ENCODE peak calls at places on chromosomes 13 and 19, in nine cellular contexts. One of them, this sample, is unnamed.

GRCh38 chr13:112722433-112723250 is 32.8 kb downstream of the ATP11A start:
- DNase-seq in astrocyte of the hippocampus: peak
- DNase-seq in stimulated activated CD4-positive, alpha-beta T cell treated with anti-CD3 and anti-CD28 coated beads, Interleukin-12 subunit alpha, Interleukin-12 subunit beta, amount 100 ng/mL, for 48 hours: no peak
- DNase-seq in tibial artery: no peak
- DNase-seq in GM12865: no peak
- DNase-seq in dorsolateral prefrontal cortex: no peak
- DNase-seq in B cell: no peak
- DNase-seq in activated CD4-positive, alpha-beta T cell treated with anti-CD3 and anti-CD28 coated beads for 48 hours: no peak
- DNase-seq in ELR: peak
- DNase-seq in this sample: no peak

GRCh38 chr13:26688286-26688685 is 72.3 kb downstream of the GPR12 start:
- DNase-seq in astrocyte of the hippocampus: peak
- DNase-seq in stimulated activated CD4-positive, alpha-beta T cell treated with anti-CD3 and anti-CD28 coated beads, Interleukin-12 subunit alpha, Interleukin-12 subunit beta, amount 100 ng/mL, for 48 hours: no peak
- DNase-seq in tibial artery: no peak
- DNase-seq in GM12865: no peak
- DNase-seq in dorsolateral prefrontal cortex: no peak
- DNase-seq in B cell: no peak
- DNase-seq in activated CD4-positive, alpha-beta T cell treated with anti-CD3 and anti-CD28 coated beads for 48 hours: no peak
- DNase-seq in ELR: no peak
- DNase-seq in this sample: no peak

GRCh38 chr13:44759723-44760360 is 183.7 kb upstream of the TSC22D1 start:
- DNase-seq in astrocyte of the hippocampus: peak
- DNase-seq in stimulated activated CD4-positive, alpha-beta T cell treated with anti-CD3 and anti-CD28 coated beads, Interleukin-12 subunit alpha, Interleukin-12 subunit beta, amount 100 ng/mL, for 48 hours: no peak
- DNase-seq in tibial artery: no peak
- DNase-seq in GM12865: no peak
- DNase-seq in dorsolateral prefrontal cortex: no peak
- DNase-seq in B cell: no peak
- DNase-seq in activated CD4-positive, alpha-beta T cell treated with anti-CD3 and anti-CD28 coated beads for 48 hours: no peak
- DNase-seq in ELR: no peak
- DNase-seq in this sample: no peak

GRCh38 chr19:21608571-21608970 is 103.2 kb downstream of the ZNF429 start:
- DNase-seq in astrocyte of the hippocampus: no peak
- DNase-seq in stimulated activated CD4-positive, alpha-beta T cell treated with anti-CD3 and anti-CD28 coated beads, Interleukin-12 subunit alpha, Interleukin-12 subunit beta, amount 100 ng/mL, for 48 hours: no peak
- DNase-seq in tibial artery: no peak
- DNase-seq in GM12865: no peak
- DNase-seq in dorsolateral prefrontal cortex: no peak
- DNase-seq in B cell: no peak
- DNase-seq in activated CD4-positive, alpha-beta T cell treated with anti-CD3 and anti-CD28 coated beads for 48 hours: no peak
- DNase-seq in ELR: no peak
- DNase-seq in this sample: no peak

GRCh38 chr19:45069056-45069455 is 7.2 kb downstream of the ZNF296 start:
- DNase-seq in astrocyte of the hippocampus: peak
- DNase-seq in stimulated activated CD4-positive, alpha-beta T cell treated with anti-CD3 and anti-CD28 coated beads, Interleukin-12 subunit alpha, Interleukin-12 subunit beta, amount 100 ng/mL, for 48 hours: no peak
- DNase-seq in tibial artery: no peak
- DNase-seq in GM12865: no peak
- DNase-seq in dorsolateral prefrontal cortex: no peak
- DNase-seq in B cell: no peak
- DNase-seq in activated CD4-positive, alpha-beta T cell treated with anti-CD3 and anti-CD28 coated beads for 48 hours: no peak
- DNase-seq in ELR: peak
- DNase-seq in this sample: no peak

GRCh38 chr19:41248895-41249294 is 15.3 kb upstream of the HNRNPUL1 start:
- DNase-seq in astrocyte of the hippocampus: no peak
- DNase-seq in stimulated activated CD4-positive, alpha-beta T cell treated with anti-CD3 and anti-CD28 coated beads, Interleukin-12 subunit alpha, Interleukin-12 subunit beta, amount 100 ng/mL, for 48 hours: no peak
- DNase-seq in tibial artery: no peak
- DNase-seq in GM12865: no peak
- DNase-seq in dorsolateral prefrontal cortex: no peak
- DNase-seq in B cell: no peak
- DNase-seq in activated CD4-positive, alpha-beta T cell treated with anti-CD3 and anti-CD28 coated beads for 48 hours: no peak
- DNase-seq in ELR: peak
- DNase-seq in this sample: no peak

GRCh38 chr13:75633285-75633684 is 2.8 kb upstream of the LMO7 start:
- DNase-seq in astrocyte of the hippocampus: peak
- DNase-seq in stimulated activated CD4-positive, alpha-beta T cell treated with anti-CD3 and anti-CD28 coated beads, Interleukin-12 subunit alpha, Interleukin-12 subunit beta, amount 100 ng/mL, for 48 hours: no peak
- DNase-seq in tibial artery: no peak
- DNase-seq in GM12865: no peak
- DNase-seq in dorsolateral prefrontal cortex: no peak
- DNase-seq in B cell: no peak
- DNase-seq in activated CD4-positive, alpha-beta T cell treated with anti-CD3 and anti-CD28 coated beads for 48 hours: no peak
- DNase-seq in ELR: peak
- DNase-seq in this sample: no peak

GRCh38 chr19:6233051-6233826 is 46.5 kb downstream of the MLLT1 start:
- DNase-seq in astrocyte of the hippocampus: peak
- DNase-seq in stimulated activated CD4-positive, alpha-beta T cell treated with anti-CD3 and anti-CD28 coated beads, Interleukin-12 subunit alpha, Interleukin-12 subunit beta, amount 100 ng/mL, for 48 hours: no peak
- DNase-seq in tibial artery: peak
- DNase-seq in GM12865: no peak
- DNase-seq in dorsolateral prefrontal cortex: no peak
- DNase-seq in B cell: no peak
- DNase-seq in activated CD4-positive, alpha-beta T cell treated with anti-CD3 and anti-CD28 coated beads for 48 hours: no peak
- DNase-seq in ELR: no peak
- DNase-seq in this sample: no peak

GRCh38 chr19:12792048-12792852 is 964 bp downstream of the JUNB start:
- DNase-seq in astrocyte of the hippocampus: peak
- DNase-seq in stimulated activated CD4-positive, alpha-beta T cell treated with anti-CD3 and anti-CD28 coated beads, Interleukin-12 subunit alpha, Interleukin-12 subunit beta, amount 100 ng/mL, for 48 hours: peak
- DNase-seq in tibial artery: no peak
- DNase-seq in GM12865: peak
- DNase-seq in dorsolateral prefrontal cortex: peak
- DNase-seq in B cell: peak
- DNase-seq in activated CD4-positive, alpha-beta T cell treated with anti-CD3 and anti-CD28 coated beads for 48 hours: peak
- DNase-seq in ELR: peak
- DNase-seq in this sample: peak

GRCh38 chr19:18741566-18742121 is 49.5 kb downstream of the COMP start:
- DNase-seq in astrocyte of the hippocampus: no peak
- DNase-seq in stimulated activated CD4-positive, alpha-beta T cell treated with anti-CD3 and anti-CD28 coated beads, Interleukin-12 subunit alpha, Interleukin-12 subunit beta, amount 100 ng/mL, for 48 hours: no peak
- DNase-seq in tibial artery: no peak
- DNase-seq in GM12865: no peak
- DNase-seq in dorsolateral prefrontal cortex: no peak
- DNase-seq in B cell: no peak
- DNase-seq in activated CD4-positive, alpha-beta T cell treated with anti-CD3 and anti-CD28 coated beads for 48 hours: no peak
- DNase-seq in ELR: no peak
- DNase-seq in this sample: no peak

GRCh38 chr13:77544365-77544764 is 8.9 kb downstream of the SCEL start:
- DNase-seq in astrocyte of the hippocampus: peak
- DNase-seq in stimulated activated CD4-positive, alpha-beta T cell treated with anti-CD3 and anti-CD28 coated beads, Interleukin-12 subunit alpha, Interleukin-12 subunit beta, amount 100 ng/mL, for 48 hours: no peak
- DNase-seq in tibial artery: peak
- DNase-seq in GM12865: no peak
- DNase-seq in dorsolateral prefrontal cortex: peak
- DNase-seq in B cell: no peak
- DNase-seq in activated CD4-positive, alpha-beta T cell treated with anti-CD3 and anti-CD28 coated beads for 48 hours: no peak
- DNase-seq in ELR: no peak
- DNase-seq in this sample: no peak

GRCh38 chr13:31967155-31967554 is 64.4 kb upstream of the FRY start:
- DNase-seq in astrocyte of the hippocampus: no peak
- DNase-seq in stimulated activated CD4-positive, alpha-beta T cell treated with anti-CD3 and anti-CD28 coated beads, Interleukin-12 subunit alpha, Interleukin-12 subunit beta, amount 100 ng/mL, for 48 hours: no peak
- DNase-seq in tibial artery: no peak
- DNase-seq in GM12865: no peak
- DNase-seq in dorsolateral prefrontal cortex: no peak
- DNase-seq in B cell: no peak
- DNase-seq in activated CD4-positive, alpha-beta T cell treated with anti-CD3 and anti-CD28 coated beads for 48 hours: no peak
- DNase-seq in ELR: peak
- DNase-seq in this sample: no peak

GRCh38 chr19:28239270-28239669 is 973.7 kb downstream of the UQCRFS1 start:
- DNase-seq in astrocyte of the hippocampus: no peak
- DNase-seq in stimulated activated CD4-positive, alpha-beta T cell treated with anti-CD3 and anti-CD28 coated beads, Interleukin-12 subunit alpha, Interleukin-12 subunit beta, amount 100 ng/mL, for 48 hours: no peak
- DNase-seq in tibial artery: no peak
- DNase-seq in GM12865: no peak
- DNase-seq in dorsolateral prefrontal cortex: no peak
- DNase-seq in B cell: no peak
- DNase-seq in activated CD4-positive, alpha-beta T cell treated with anti-CD3 and anti-CD28 coated beads for 48 hours: no peak
- DNase-seq in ELR: no peak
- DNase-seq in this sample: no peak

GRCh38 chr19:17831419-17831888 is 10.1 kb upstream of the INSL3 start:
- DNase-seq in astrocyte of the hippocampus: no peak
- DNase-seq in stimulated activated CD4-positive, alpha-beta T cell treated with anti-CD3 and anti-CD28 coated beads, Interleukin-12 subunit alpha, Interleukin-12 subunit beta, amount 100 ng/mL, for 48 hours: no peak
- DNase-seq in tibial artery: no peak
- DNase-seq in GM12865: no peak
- DNase-seq in dorsolateral prefrontal cortex: no peak
- DNase-seq in B cell: no peak
- DNase-seq in activated CD4-positive, alpha-beta T cell treated with anti-CD3 and anti-CD28 coated beads for 48 hours: no peak
- DNase-seq in ELR: no peak
- DNase-seq in this sample: no peak

GRCh38 chr13:20940083-20940482 is 37.5 kb upstream of the XPO4 start:
- DNase-seq in astrocyte of the hippocampus: no peak
- DNase-seq in stimulated activated CD4-positive, alpha-beta T cell treated with anti-CD3 and anti-CD28 coated beads, Interleukin-12 subunit alpha, Interleukin-12 subunit beta, amount 100 ng/mL, for 48 hours: no peak
- DNase-seq in tibial artery: no peak
- DNase-seq in GM12865: no peak
- DNase-seq in dorsolateral prefrontal cortex: no peak
- DNase-seq in B cell: no peak
- DNase-seq in activated CD4-positive, alpha-beta T cell treated with anti-CD3 and anti-CD28 coated beads for 48 hours: no peak
- DNase-seq in ELR: peak
- DNase-seq in this sample: no peak

GRCh38 chr19:2173841-2174577 is 10.3 kb downstream of the DOT1L start:
- DNase-seq in astrocyte of the hippocampus: no peak
- DNase-seq in stimulated activated CD4-positive, alpha-beta T cell treated with anti-CD3 and anti-CD28 coated beads, Interleukin-12 subunit alpha, Interleukin-12 subunit beta, amount 100 ng/mL, for 48 hours: no peak
- DNase-seq in tibial artery: no peak
- DNase-seq in GM12865: no peak
- DNase-seq in dorsolateral prefrontal cortex: no peak
- DNase-seq in B cell: no peak
- DNase-seq in activated CD4-positive, alpha-beta T cell treated with anti-CD3 and anti-CD28 coated beads for 48 hours: no peak
- DNase-seq in ELR: no peak
- DNase-seq in this sample: no peak

GRCh38 chr13:62278271-62278670 is 862.6 kb upstream of the PCDH20 start:
- DNase-seq in astrocyte of the hippocampus: no peak
- DNase-seq in stimulated activated CD4-positive, alpha-beta T cell treated with anti-CD3 and anti-CD28 coated beads, Interleukin-12 subunit alpha, Interleukin-12 subunit beta, amount 100 ng/mL, for 48 hours: no peak
- DNase-seq in tibial artery: no peak
- DNase-seq in GM12865: no peak
- DNase-seq in dorsolateral prefrontal cortex: no peak
- DNase-seq in B cell: no peak
- DNase-seq in activated CD4-positive, alpha-beta T cell treated with anti-CD3 and anti-CD28 coated beads for 48 hours: no peak
- DNase-seq in ELR: no peak
- DNase-seq in this sample: no peak

GRCh38 chr13:112575680-112576079 is 12.3 kb downstream of the TUBGCP3 start:
- DNase-seq in astrocyte of the hippocampus: peak
- DNase-seq in stimulated activated CD4-positive, alpha-beta T cell treated with anti-CD3 and anti-CD28 coated beads, Interleukin-12 subunit alpha, Interleukin-12 subunit beta, amount 100 ng/mL, for 48 hours: no peak
- DNase-seq in tibial artery: no peak
- DNase-seq in GM12865: no peak
- DNase-seq in dorsolateral prefrontal cortex: no peak
- DNase-seq in B cell: no peak
- DNase-seq in activated CD4-positive, alpha-beta T cell treated with anti-CD3 and anti-CD28 coated beads for 48 hours: no peak
- DNase-seq in ELR: peak
- DNase-seq in this sample: no peak

GRCh38 chr13:98577823-98578285 is 947 bp upstream of the STK24 start:
- DNase-seq in astrocyte of the hippocampus: no peak
- DNase-seq in stimulated activated CD4-positive, alpha-beta T cell treated with anti-CD3 and anti-CD28 coated beads, Interleukin-12 subunit alpha, Interleukin-12 subunit beta, amount 100 ng/mL, for 48 hours: no peak
- DNase-seq in tibial artery: no peak
- DNase-seq in GM12865: no peak
- DNase-seq in dorsolateral prefrontal cortex: no peak
- DNase-seq in B cell: no peak
- DNase-seq in activated CD4-positive, alpha-beta T cell treated with anti-CD3 and anti-CD28 coated beads for 48 hours: no peak
- DNase-seq in ELR: no peak
- DNase-seq in this sample: no peak

GRCh38 chr13:99528547-99528946 is 27.3 kb downstream of the TM9SF2 start:
- DNase-seq in astrocyte of the hippocampus: peak
- DNase-seq in stimulated activated CD4-positive, alpha-beta T cell treated with anti-CD3 and anti-CD28 coated beads, Interleukin-12 subunit alpha, Interleukin-12 subunit beta, amount 100 ng/mL, for 48 hours: no peak
- DNase-seq in tibial artery: no peak
- DNase-seq in GM12865: peak
- DNase-seq in dorsolateral prefrontal cortex: no peak
- DNase-seq in B cell: peak
- DNase-seq in activated CD4-positive, alpha-beta T cell treated with anti-CD3 and anti-CD28 coated beads for 48 hours: no peak
- DNase-seq in ELR: no peak
- DNase-seq in this sample: no peak

GRCh38 chr19:16476401-16476800 is 4.6 kb upstream of the EPS15L1 start:
- DNase-seq in astrocyte of the hippocampus: no peak
- DNase-seq in stimulated activated CD4-positive, alpha-beta T cell treated with anti-CD3 and anti-CD28 coated beads, Interleukin-12 subunit alpha, Interleukin-12 subunit beta, amount 100 ng/mL, for 48 hours: no peak
- DNase-seq in tibial artery: no peak
- DNase-seq in GM12865: no peak
- DNase-seq in dorsolateral prefrontal cortex: no peak
- DNase-seq in B cell: no peak
- DNase-seq in activated CD4-positive, alpha-beta T cell treated with anti-CD3 and anti-CD28 coated beads for 48 hours: no peak
- DNase-seq in ELR: no peak
- DNase-seq in this sample: no peak

GRCh38 chr13:66915596-66916185 is 314.4 kb downstream of the PCDH9 start:
- DNase-seq in astrocyte of the hippocampus: peak
- DNase-seq in stimulated activated CD4-positive, alpha-beta T cell treated with anti-CD3 and anti-CD28 coated beads, Interleukin-12 subunit alpha, Interleukin-12 subunit beta, amount 100 ng/mL, for 48 hours: no peak
- DNase-seq in tibial artery: no peak
- DNase-seq in GM12865: no peak
- DNase-seq in dorsolateral prefrontal cortex: no peak
- DNase-seq in B cell: peak
- DNase-seq in activated CD4-positive, alpha-beta T cell treated with anti-CD3 and anti-CD28 coated beads for 48 hours: no peak
- DNase-seq in ELR: peak
- DNase-seq in this sample: no peak

GRCh38 chr13:97385146-97385545 is 48.8 kb upstream of the RAP2A start:
- DNase-seq in astrocyte of the hippocampus: peak
- DNase-seq in stimulated activated CD4-positive, alpha-beta T cell treated with anti-CD3 and anti-CD28 coated beads, Interleukin-12 subunit alpha, Interleukin-12 subunit beta, amount 100 ng/mL, for 48 hours: no peak
- DNase-seq in tibial artery: no peak
- DNase-seq in GM12865: no peak
- DNase-seq in dorsolateral prefrontal cortex: no peak
- DNase-seq in B cell: no peak
- DNase-seq in activated CD4-positive, alpha-beta T cell treated with anti-CD3 and anti-CD28 coated beads for 48 hours: no peak
- DNase-seq in ELR: no peak
- DNase-seq in this sample: no peak

GRCh38 chr13:25292301-25292700 is 5.0 kb upstream of the MTMR6 start:
- DNase-seq in astrocyte of the hippocampus: peak
- DNase-seq in stimulated activated CD4-positive, alpha-beta T cell treated with anti-CD3 and anti-CD28 coated beads, Interleukin-12 subunit alpha, Interleukin-12 subunit beta, amount 100 ng/mL, for 48 hours: no peak
- DNase-seq in tibial artery: no peak
- DNase-seq in GM12865: no peak
- DNase-seq in dorsolateral prefrontal cortex: no peak
- DNase-seq in B cell: no peak
- DNase-seq in activated CD4-positive, alpha-beta T cell treated with anti-CD3 and anti-CD28 coated beads for 48 hours: no peak
- DNase-seq in ELR: peak
- DNase-seq in this sample: no peak

GRCh38 chr13:40406405-40407138 is 259.9 kb downstream of the FOXO1 start:
- DNase-seq in astrocyte of the hippocampus: peak
- DNase-seq in stimulated activated CD4-positive, alpha-beta T cell treated with anti-CD3 and anti-CD28 coated beads, Interleukin-12 subunit alpha, Interleukin-12 subunit beta, amount 100 ng/mL, for 48 hours: no peak
- DNase-seq in tibial artery: no peak
- DNase-seq in GM12865: no peak
- DNase-seq in dorsolateral prefrontal cortex: no peak
- DNase-seq in B cell: no peak
- DNase-seq in activated CD4-positive, alpha-beta T cell treated with anti-CD3 and anti-CD28 coated beads for 48 hours: no peak
- DNase-seq in ELR: peak
- DNase-seq in this sample: no peak

GRCh38 chr19:5679289-5680082 is 830 bp downstream of the MICOS13 start:
- DNase-seq in astrocyte of the hippocampus: peak
- DNase-seq in stimulated activated CD4-positive, alpha-beta T cell treated with anti-CD3 and anti-CD28 coated beads, Interleukin-12 subunit alpha, Interleukin-12 subunit beta, amount 100 ng/mL, for 48 hours: no peak
- DNase-seq in tibial artery: no peak
- DNase-seq in GM12865: no peak
- DNase-seq in dorsolateral prefrontal cortex: no peak
- DNase-seq in B cell: no peak
- DNase-seq in activated CD4-positive, alpha-beta T cell treated with anti-CD3 and anti-CD28 coated beads for 48 hours: no peak
- DNase-seq in ELR: no peak
- DNase-seq in this sample: no peak

GRCh38 chr13:19863323-19864017 is at the start of gene ZMYM5:
- DNase-seq in astrocyte of the hippocampus: peak
- DNase-seq in stimulated activated CD4-positive, alpha-beta T cell treated with anti-CD3 and anti-CD28 coated beads, Interleukin-12 subunit alpha, Interleukin-12 subunit beta, amount 100 ng/mL, for 48 hours: peak
- DNase-seq in tibial artery: peak
- DNase-seq in GM12865: peak
- DNase-seq in dorsolateral prefrontal cortex: peak
- DNase-seq in B cell: peak
- DNase-seq in activated CD4-positive, alpha-beta T cell treated with anti-CD3 and anti-CD28 coated beads for 48 hours: peak
- DNase-seq in ELR: peak
- DNase-seq in this sample: peak

GRCh38 chr19:41910240-41910991 is 17.8 kb downstream of the ERFL start:
- DNase-seq in astrocyte of the hippocampus: no peak
- DNase-seq in stimulated activated CD4-positive, alpha-beta T cell treated with anti-CD3 and anti-CD28 coated beads, Interleukin-12 subunit alpha, Interleukin-12 subunit beta, amount 100 ng/mL, for 48 hours: no peak
- DNase-seq in tibial artery: no peak
- DNase-seq in GM12865: no peak
- DNase-seq in dorsolateral prefrontal cortex: no peak
- DNase-seq in B cell: peak
- DNase-seq in activated CD4-positive, alpha-beta T cell treated with anti-CD3 and anti-CD28 coated beads for 48 hours: no peak
- DNase-seq in ELR: no peak
- DNase-seq in this sample: no peak